ENCODE peak calls at places on chromosomes 2 and 18, in ten cellular contexts. W, Z, M, S, E, P, C, O, U and N are unnamed samples.

GRCh38 chr18:23283933-23284430 is 148.7 kb downstream of the CABLES1 start:
- DNase-seq in W (peak), Z (no peak), M (no peak), S (no peak), E (peak), P (no peak), C (no peak), O (no peak), U (peak), N (no peak)

GRCh38 chr18:48405108-48405507 is 4.1 kb downstream of the ZBTB7C start:
- DNase-seq in W (peak), Z (no peak), M (no peak), S (no peak), E (peak), P (no peak), C (no peak), O (peak), U (no peak), N (no peak)

GRCh38 chr2:216029416-216030129 is 16.2 kb upstream of the MREG start:
- DNase-seq in W (no peak), Z (no peak), M (no peak), S (no peak), E (peak), P (no peak), C (no peak), O (no peak), U (no peak), N (no peak)

GRCh38 chr2:195658541-195658890 is 1.5 kb downstream of the SLC39A10 start:
- DNase-seq in W (no peak), Z (no peak), M (no peak), S (no peak), E (peak), P (no peak), C (peak), O (no peak), U (peak), N (no peak)

GRCh38 chr2:128475427-128476211 is 157.0 kb upstream of the HS6ST1 start:
- DNase-seq in W (no peak), Z (no peak), M (no peak), S (no peak), E (no peak), P (no peak), C (no peak), O (peak), U (no peak), N (no peak)

GRCh38 chr18:45402485-45403056 is 212.7 kb upstream of the SLC14A2 start:
- DNase-seq in W (no peak), Z (no peak), M (no peak), S (no peak), E (peak), P (no peak), C (no peak), O (no peak), U (no peak), N (no peak)

GRCh38 chr2:137689549-137689948 is 274.7 kb upstream of the HNMT start:
- DNase-seq in W (no peak), Z (no peak), M (no peak), S (no peak), E (peak), P (no peak), C (no peak), O (no peak), U (peak), N (no peak)

GRCh38 chr18:12639990-12640880 is 17.7 kb downstream of the SPIRE1 start:
- DNase-seq in W (no peak), Z (peak), M (no peak), S (no peak), E (peak), P (no peak), C (no peak), O (peak), U (peak), N (no peak)

GRCh38 chr2:17573085-17573805 is 32.7 kb downstream of the VSNL1 start:
- DNase-seq in W (peak), Z (no peak), M (no peak), S (no peak), E (no peak), P (no peak), C (no peak), O (no peak), U (no peak), N (no peak)

GRCh38 chr2:228469721-228470120 is 288.2 kb upstream of the SPHKAP start:
- DNase-seq in W (no peak), Z (no peak), M (no peak), S (no peak), E (no peak), P (no peak), C (no peak), O (no peak), U (no peak), N (no peak)